ENCODE peak calls at places on chromosomes 7 and 10, in four cellular contexts. One of them, this sample, is unnamed.

GRCh38 chr7:112550468-112551060 is 69.8 kb downstream of the LSMEM1 start:
- DNase-seq in HCT116: peak
- DNase-seq in mammary epithelial cell: peak
- DNase-seq in astrocyte: peak
- DNase-seq in this sample: peak

GRCh38 chr7:151113344-151114150 is 27.3 kb downstream of the AGAP3 start:
- DNase-seq in mammary epithelial cell: peak
- DNase-seq in HCT116: peak
- DNase-seq in astrocyte: peak
- DNase-seq in this sample: peak

GRCh38 chr7:7424151-7424873 is 111.4 kb downstream of the COL28A1 start:
- DNase-seq in mammary epithelial cell: peak
- DNase-seq in HCT116: peak
- DNase-seq in astrocyte: peak
- DNase-seq in this sample: peak

GRCh38 chr10:6180480-6181110 is 22.1 kb upstream of the PFKFB3 start:
- DNase-seq in astrocyte: no peak
- DNase-seq in mammary epithelial cell: no peak
- DNase-seq in HCT116: no peak
- DNase-seq in this sample: no peak

GRCh38 chr7:138097064-138097741 is 20.9 kb downstream of the AKR1D1 start:
- DNase-seq in mammary epithelial cell: peak
- DNase-seq in astrocyte: peak
- DNase-seq in HCT116: peak
- DNase-seq in this sample: peak

GRCh38 chr10:35353805-35354204 is 17.5 kb downstream of the CCNY start:
- DNase-seq in mammary epithelial cell: peak
- DNase-seq in HCT116: no peak
- DNase-seq in astrocyte: no peak
- DNase-seq in this sample: no peak

GRCh38 chr10:100370976-100371706 is 24.1 kb downstream of the SCD start:
- DNase-seq in HCT116: peak
- DNase-seq in astrocyte: peak
- DNase-seq in mammary epithelial cell: peak
- DNase-seq in this sample: peak

GRCh38 chr10:86222336-86222650 is 144.3 kb downstream of the GRID1 start:
- DNase-seq in astrocyte: no peak
- DNase-seq in mammary epithelial cell: no peak
- DNase-seq in HCT116: no peak
- DNase-seq in this sample: no peak

GRCh38 chr7:353746-354325 is 63.9 kb downstream of the FOXL3 start:
- DNase-seq in mammary epithelial cell: peak
- DNase-seq in HCT116: no peak
- DNase-seq in astrocyte: peak
- DNase-seq in this sample: peak

GRCh38 chr7:158542651-158543400 is 44.8 kb downstream of the PTPRN2 start:
- DNase-seq in mammary epithelial cell: no peak
- DNase-seq in HCT116: no peak
- DNase-seq in astrocyte: no peak
- DNase-seq in this sample: no peak

GRCh38 chr10:99534939-99535763 is 2.4 kb downstream of the NKX2-3 start:
- DNase-seq in astrocyte: no peak
- DNase-seq in mammary epithelial cell: peak
- DNase-seq in HCT116: no peak
- DNase-seq in this sample: no peak

GRCh38 chr7:127367679-127368078 is 24.8 kb downstream of the ZNF800 start:
- DNase-seq in astrocyte: no peak
- DNase-seq in HCT116: no peak
- DNase-seq in mammary epithelial cell: no peak
- DNase-seq in this sample: no peak

GRCh38 chr10:117145019-117145418 is 6.9 kb upstream of the VAX1 start:
- DNase-seq in astrocyte: no peak
- DNase-seq in mammary epithelial cell: no peak
- DNase-seq in HCT116: no peak
- DNase-seq in this sample: no peak

GRCh38 chr10:389391-389790 is 254.1 kb downstream of the ZMYND11 start:
- DNase-seq in astrocyte: no peak
- DNase-seq in mammary epithelial cell: no peak
- DNase-seq in HCT116: no peak
- DNase-seq in this sample: no peak

GRCh38 chr7:156892086-156892800 is 740 bp downstream of the LMBR1 start:
- DNase-seq in astrocyte: no peak
- DNase-seq in mammary epithelial cell: peak
- DNase-seq in HCT116: no peak
- DNase-seq in this sample: peak

GRCh38 chr10:88245974-88246511 is 337.1 kb downstream of the RNLS start:
- DNase-seq in HCT116: no peak
- DNase-seq in astrocyte: peak
- DNase-seq in mammary epithelial cell: no peak
- DNase-seq in this sample: peak

GRCh38 chr10:118741994-118742393 is 12.8 kb downstream of the CACUL1 start:
- DNase-seq in HCT116: no peak
- DNase-seq in mammary epithelial cell: no peak
- DNase-seq in astrocyte: peak
- DNase-seq in this sample: no peak

GRCh38 chr10:79331709-79332108 is 15.6 kb upstream of the PPIF start:
- DNase-seq in mammary epithelial cell: peak
- DNase-seq in astrocyte: peak
- DNase-seq in HCT116: no peak
- DNase-seq in this sample: no peak

GRCh38 chr7:68542831-68543230 is 1055.4 kb upstream of the AUTS2 start:
- DNase-seq in HCT116: no peak
- DNase-seq in astrocyte: no peak
- DNase-seq in mammary epithelial cell: no peak
- DNase-seq in this sample: no peak

GRCh38 chr7:44548893-44549292 is 7.8 kb upstream of the NPC1L1 start:
- DNase-seq in astrocyte: no peak
- DNase-seq in HCT116: no peak
- DNase-seq in mammary epithelial cell: peak
- DNase-seq in this sample: no peak

GRCh38 chr7:4208086-4208485 is 474.0 kb upstream of the FOXK1 start:
- DNase-seq in mammary epithelial cell: no peak
- DNase-seq in astrocyte: no peak
- DNase-seq in HCT116: no peak
- DNase-seq in this sample: no peak

GRCh38 chr10:79904671-79905321 is 44.1 kb downstream of the SFTPD start:
- DNase-seq in mammary epithelial cell: peak
- DNase-seq in HCT116: peak
- DNase-seq in astrocyte: peak
- DNase-seq in this sample: peak

GRCh38 chr7:44309271-44310091 is 15.9 kb downstream of the CAMK2B start:
- DNase-seq in mammary epithelial cell: no peak
- DNase-seq in astrocyte: peak
- DNase-seq in HCT116: no peak
- DNase-seq in this sample: peak

GRCh38 chr7:66642186-66642585 is 13.5 kb downstream of the KCTD7 start:
- DNase-seq in HCT116: no peak
- DNase-seq in mammary epithelial cell: no peak
- DNase-seq in astrocyte: no peak
- DNase-seq in this sample: no peak

GRCh38 chr10:102163342-102163989 is 11.3 kb downstream of the NOLC1 start:
- DNase-seq in mammary epithelial cell: no peak
- DNase-seq in HCT116: no peak
- DNase-seq in astrocyte: no peak
- DNase-seq in this sample: no peak

GRCh38 chr10:114060456-114060855 is 16.8 kb downstream of the ADRB1 start:
- DNase-seq in mammary epithelial cell: no peak
- DNase-seq in astrocyte: no peak
- DNase-seq in HCT116: no peak
- DNase-seq in this sample: no peak

GRCh38 chr7:107874605-107875446 is 16.2 kb upstream of the DLD start:
- DNase-seq in mammary epithelial cell: peak
- DNase-seq in astrocyte: peak
- DNase-seq in HCT116: peak
- DNase-seq in this sample: peak

GRCh38 chr10:33492914-33493313 is 158.4 kb upstream of the NRP1 start:
- DNase-seq in HCT116: no peak
- DNase-seq in astrocyte: no peak
- DNase-seq in mammary epithelial cell: no peak
- DNase-seq in this sample: no peak

GRCh38 chr10:4329237-4329636 is 496.8 kb upstream of the AKR1E2 start:
- DNase-seq in HCT116: no peak
- DNase-seq in mammary epithelial cell: no peak
- DNase-seq in astrocyte: no peak
- DNase-seq in this sample: no peak

GRCh38 chr7:85030893-85031292 is 156.0 kb downstream of the SEMA3D start:
- DNase-seq in mammary epithelial cell: peak
- DNase-seq in astrocyte: peak
- DNase-seq in HCT116: peak
- DNase-seq in this sample: peak

GRCh38 chr7:85033263-85033662 is 153.6 kb downstream of the SEMA3D start:
- DNase-seq in mammary epithelial cell: no peak
- DNase-seq in HCT116: no peak
- DNase-seq in astrocyte: no peak
- DNase-seq in this sample: no peak

DNA sequence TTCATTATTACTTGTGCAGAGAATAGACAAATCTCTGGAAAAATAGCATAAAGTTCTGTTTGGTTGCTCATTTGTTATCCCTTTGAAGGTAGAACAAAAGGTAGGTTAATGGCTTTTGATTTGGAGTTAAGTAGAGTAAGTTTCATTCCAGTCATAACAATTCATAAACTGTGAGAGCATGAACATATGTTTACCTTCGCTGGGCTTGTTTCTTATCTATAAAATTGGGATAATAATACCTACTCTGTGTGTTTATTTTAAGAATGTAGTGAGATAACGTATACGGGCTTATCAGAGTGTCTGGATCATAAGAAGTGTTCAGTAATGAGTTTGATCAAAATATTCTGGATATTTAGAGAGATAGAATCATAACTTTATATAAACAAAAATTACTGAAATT is 155.4 kb downstream of the SEMA3D start:
- DNase-seq in HCT116: no peak
- DNase-seq in mammary epithelial cell: no peak
- DNase-seq in astrocyte: no peak
- DNase-seq in this sample: no peak
- TF ChIP-seq CTCF in HCT116: no peak
- TF ChIP-seq CTCF in mammary epithelial cell: no peak
- TF ChIP-seq CTCF in astrocyte: no peak
- TF ChIP-seq CTCF in this sample: no peak

GRCh38 chr7:55131421-55131929 is 112.7 kb downstream of the EGFR start:
- DNase-seq in mammary epithelial cell: no peak
- DNase-seq in astrocyte: no peak
- DNase-seq in HCT116: no peak
- DNase-seq in this sample: no peak
- H3K4me2 ChIP-seq in mammary epithelial cell: peak
- H3K4me2 ChIP-seq in astrocyte: peak
- H3K4me2 ChIP-seq in HCT116: peak
- H3K4me2 ChIP-seq in this sample: no peak

DNA sequence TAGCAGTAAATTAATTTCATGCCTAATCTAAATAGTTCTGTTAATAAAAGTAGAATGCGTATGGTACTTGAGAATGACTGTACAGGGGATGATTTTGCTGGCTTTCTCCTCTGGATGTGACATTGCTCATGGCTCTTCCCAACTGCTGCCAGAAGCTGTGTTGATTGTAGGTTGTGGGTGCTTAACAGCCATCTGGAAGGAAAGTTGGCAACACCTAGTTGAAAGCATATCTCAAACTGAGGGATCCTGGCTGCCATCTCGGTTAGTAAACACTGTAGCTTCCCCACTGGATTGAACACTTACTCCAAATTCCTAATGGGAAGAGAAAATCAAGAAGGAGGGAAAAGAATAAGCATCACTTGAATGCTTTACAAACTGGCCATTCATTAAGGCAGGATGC is 130.9 kb downstream of the NXPH1 start:
- DNase-seq in mammary epithelial cell: no peak
- DNase-seq in HCT116: no peak
- DNase-seq in astrocyte: no peak
- DNase-seq in this sample: no peak
- TF ChIP-seq EZH2 in mammary epithelial cell: no peak
- TF ChIP-seq EZH2 in HCT116: no peak
- TF ChIP-seq EZH2 in astrocyte: no peak
- TF ChIP-seq EZH2 in this sample: no peak

GRCh38 chr10:127853868-127854768 is 38.6 kb downstream of the CLRN3 start:
- DNase-seq in HCT116: peak
- DNase-seq in mammary epithelial cell: peak
- DNase-seq in astrocyte: peak
- DNase-seq in this sample: peak
- TF ChIP-seq CTCF in HCT116: peak
- TF ChIP-seq CTCF in mammary epithelial cell: peak
- TF ChIP-seq CTCF in astrocyte: peak
- TF ChIP-seq CTCF in this sample: peak

GRCh38 chr10:36440539-36440938 is 684.9 kb upstream of the ANKRD30A start:
- DNase-seq in HCT116: no peak
- DNase-seq in astrocyte: no peak
- DNase-seq in mammary epithelial cell: no peak
- DNase-seq in this sample: no peak
- H3K4me2 ChIP-seq in HCT116: no peak
- H3K4me2 ChIP-seq in astrocyte: no peak
- H3K4me2 ChIP-seq in mammary epithelial cell: no peak
- H3K4me2 ChIP-seq in this sample: no peak

GRCh38 chr7:155371331-155371883 is 73.7 kb downstream of the INSIG1 start:
- DNase-seq in HCT116: no peak
- DNase-seq in mammary epithelial cell: no peak
- DNase-seq in astrocyte: no peak
- DNase-seq in this sample: no peak

GRCh38 chr7:155371884-155372781 is 74.5 kb downstream of the INSIG1 start:
- DNase-seq in mammary epithelial cell: peak
- DNase-seq in HCT116: no peak
- DNase-seq in astrocyte: no peak
- DNase-seq in this sample: no peak

GRCh38 chr7:155368894-155369600 is 71.4 kb downstream of the INSIG1 start:
- DNase-seq in mammary epithelial cell: no peak
- DNase-seq in HCT116: no peak
- DNase-seq in astrocyte: no peak
- DNase-seq in this sample: no peak

GRCh38 chr7:155372782-155373358 is 75.2 kb downstream of the INSIG1 start:
- DNase-seq in astrocyte: no peak
- DNase-seq in mammary epithelial cell: no peak
- DNase-seq in HCT116: no peak
- DNase-seq in this sample: no peak

DNA sequence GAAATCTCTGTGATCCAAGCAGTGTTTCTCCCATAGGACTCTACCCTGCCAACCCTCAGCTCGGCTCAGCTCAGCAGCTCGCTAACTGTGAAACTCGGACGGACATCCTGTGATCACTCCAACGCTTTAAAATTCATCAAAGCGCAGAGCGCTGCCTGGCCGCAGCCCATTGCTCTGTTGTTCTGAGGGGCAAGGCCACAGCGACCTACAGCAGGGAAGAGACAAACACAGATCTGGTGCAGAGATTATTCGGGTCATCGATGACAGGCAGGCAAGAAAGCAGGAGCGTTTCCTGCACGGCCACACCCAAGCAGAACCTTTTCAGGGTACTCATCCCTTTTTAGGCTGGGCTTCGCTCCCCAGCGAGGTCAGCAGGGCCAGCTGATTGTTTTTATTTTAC is 72.1 kb downstream of the INSIG1 start:
- DNase-seq in astrocyte: no peak
- DNase-seq in mammary epithelial cell: no peak
- DNase-seq in HCT116: no peak
- DNase-seq in this sample: no peak
- TF ChIP-seq EZH2 in astrocyte: no peak
- TF ChIP-seq EZH2 in mammary epithelial cell: no peak
- TF ChIP-seq EZH2 in HCT116: no peak
- TF ChIP-seq EZH2 in this sample: no peak